ENCODE peak calls at places on chromosomes 16 and 17, in seven cellular contexts. O is mucosa of descending colon, T is Peyer's patch, D is prostate gland, I is DND-41, X is transverse colon, K is adrenal gland. S is an unnamed sample. For H3K9me3, the result is how much of the 10 kb centered on the place peaks cover.

GRCh38 chr17:40480501-40481003 is 20.9 kb downstream of the TNS4 start:
- DNase-seq in O (peak), T (peak), D (no peak), I (peak), X (peak), K (no peak), S (no peak)

GRCh38 chr16:84738255-84739038 is 38.6 kb downstream of the USP10 start:
- DNase-seq in O (peak), T (peak), D (peak), I (peak), X (peak), K (peak), S (peak)

GRCh38 chr16:4330277-4330882 is 14.5 kb downstream of the GLIS2 start:
- DNase-seq in O (peak), T (peak), D (peak), I (peak), X (peak), K (peak), S (peak)

GRCh38 chr16:85306071-85306792 is 194.0 kb upstream of the CIBAR2 start:
- DNase-seq in O (peak), T (peak), D (peak), I (peak), X (peak), K (peak), S (peak)

GRCh38 chr17:48625502-48626201 is 506 bp downstream of the HOXB9 start:
- DNase-seq in O (peak), T (no peak), D (peak), I (no peak), X (peak), K (no peak), S (no peak)

GRCh38 chr17:59001158-59001814 is 105.4 kb downstream of the TRIM37 start:
- DNase-seq in O (peak), T (peak), D (peak), I (no peak), X (peak), K (peak), S (no peak)

GRCh38 chr16:67862623-67863583 is 9.9 kb upstream of the EDC4 start:
- DNase-seq in O (no peak), T (no peak), D (no peak), I (no peak), X (no peak), K (peak), S (no peak)

GRCh38 chr17:80003969-80004368 is 31.7 kb downstream of the TBC1D16 start:
- DNase-seq in O (no peak), T (no peak), D (no peak), I (no peak), X (no peak), K (no peak), S (no peak)

GRCh38 chr17:48002920-48003685 is 32.2 kb downstream of the CDK5RAP3 start:
- DNase-seq in O (no peak), T (no peak), D (no peak), I (no peak), X (no peak), K (peak), S (no peak)

GRCh38 chr17:68847711-68848110 is 107.5 kb downstream of the ABCA8 start:
- DNase-seq in O (no peak), T (no peak), D (no peak), I (no peak), X (no peak), K (no peak), S (no peak)

GRCh38 chr17:57493625-57494024 is 237.3 kb downstream of the MSI2 start:
- DNase-seq in O (no peak), T (no peak), D (no peak), I (no peak), X (no peak), K (no peak), S (no peak)

GRCh38 chr16:67915831-67916723 is 15.6 kb downstream of the CTRL start:
- DNase-seq in O (peak), T (no peak), D (no peak), I (no peak), X (peak), K (no peak), S (no peak)

GRCh38 chr16:68786685-68787418 is 49.8 kb downstream of the CDH1 start:
- DNase-seq in O (no peak), T (no peak), D (peak), I (no peak), X (peak), K (no peak), S (no peak)

GRCh38 chr17:48722924-48723554 is at the start of gene PRAC2:
- DNase-seq in O (peak), T (no peak), D (peak), I (no peak), X (no peak), K (no peak), S (peak)

GRCh38 chr16:59635674-59636073 is 901.6 kb upstream of the GOT2 start:
- DNase-seq in O (no peak), T (no peak), D (no peak), I (no peak), X (no peak), K (no peak), S (no peak)

GRCh38 chr16:56606688-56607618 is 1.4 kb upstream of the MT2A start:
- DNase-seq in O (peak), T (peak), D (peak), I (no peak), X (peak), K (peak), S (peak)

GRCh38 chr16:53099318-53100130 is 44.7 kb downstream of the CHD9 start:
- DNase-seq in O (peak), T (peak), D (peak), I (peak), X (peak), K (peak), S (peak)

GRCh38 chr17:75518201-75518600 is 1.9 kb downstream of the TSEN54 start:
- DNase-seq in O (no peak), T (peak), D (no peak), I (peak), X (peak), K (no peak), S (no peak)

GRCh38 chr17:55391764-55392467 is 29.7 kb downstream of the MMD start:
- DNase-seq in O (no peak), T (no peak), D (no peak), I (no peak), X (no peak), K (no peak), S (no peak)

GRCh38 chr17:42181851-42182207 is 887 bp upstream of the KCNH4 start:
- DNase-seq in O (no peak), T (no peak), D (no peak), I (no peak), X (no peak), K (no peak), S (no peak)

GRCh38 chr16:58299757-58300349 is 5.0 kb upstream of the PRSS54 start:
- DNase-seq in O (peak), T (no peak), D (no peak), I (peak), X (peak), K (no peak), S (no peak)

GRCh38 chr16:72419638-72420037 is 247.7 kb upstream of the PMFBP1 start:
- DNase-seq in O (no peak), T (no peak), D (no peak), I (no peak), X (no peak), K (no peak), S (no peak)
- H3K9me3 ChIP-seq in O (under half), T (under half), D (under half), I (under half), X (under half), K (under half), S (under half)

DNA sequence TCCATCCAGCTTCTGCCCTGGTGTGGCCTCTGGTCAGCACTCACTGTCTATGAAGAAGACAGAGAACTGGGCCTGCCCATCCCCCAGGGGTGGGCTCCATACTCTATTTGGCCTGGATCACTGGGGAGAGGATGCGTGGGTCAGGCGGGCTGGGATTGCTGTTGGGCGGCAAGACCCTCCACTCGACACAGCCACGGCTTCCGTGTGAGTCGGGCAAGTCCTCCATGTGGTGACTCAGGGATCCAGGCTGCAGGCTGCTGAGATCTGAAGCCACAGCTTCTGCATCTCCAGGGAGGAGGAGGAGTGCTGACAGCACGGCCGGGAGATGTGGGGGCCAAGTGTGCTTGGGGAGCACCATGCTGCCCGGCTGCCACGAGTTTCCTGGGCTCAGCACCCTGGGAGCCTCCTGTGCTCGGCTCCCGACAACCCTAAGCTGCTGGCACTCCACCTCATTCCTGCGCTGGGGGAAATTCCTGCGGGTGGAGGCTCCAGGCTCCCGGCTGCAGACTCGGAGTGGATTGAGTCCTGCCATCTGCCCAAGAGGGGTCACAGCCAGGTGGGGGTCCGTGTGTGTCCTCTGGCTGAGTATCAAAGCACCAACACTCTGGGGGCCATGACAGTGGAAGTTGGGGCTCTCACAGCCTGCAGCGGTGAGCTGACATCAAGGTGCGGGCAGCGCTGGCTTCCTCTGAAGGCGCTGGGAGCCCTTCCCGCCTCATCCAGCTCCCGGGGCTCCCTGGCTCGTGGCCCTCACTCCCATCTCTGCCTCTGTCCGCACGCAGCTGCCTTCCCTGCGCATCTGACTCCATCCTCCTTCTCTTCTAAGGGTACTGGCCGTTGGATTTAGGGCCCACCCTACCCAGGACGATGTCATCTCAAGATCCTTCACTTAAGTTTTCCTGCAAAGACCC is 24.4 kb upstream of the CBFA2T3 start:
- DNase-seq in O (no peak), T (no peak), D (no peak), I (no peak), X (no peak), K (no peak), S (no peak)
- H3K9me3 ChIP-seq in O (under half), T (under half), D (under half), I (under half), X (under half), K (under half), S (under half)

DNA sequence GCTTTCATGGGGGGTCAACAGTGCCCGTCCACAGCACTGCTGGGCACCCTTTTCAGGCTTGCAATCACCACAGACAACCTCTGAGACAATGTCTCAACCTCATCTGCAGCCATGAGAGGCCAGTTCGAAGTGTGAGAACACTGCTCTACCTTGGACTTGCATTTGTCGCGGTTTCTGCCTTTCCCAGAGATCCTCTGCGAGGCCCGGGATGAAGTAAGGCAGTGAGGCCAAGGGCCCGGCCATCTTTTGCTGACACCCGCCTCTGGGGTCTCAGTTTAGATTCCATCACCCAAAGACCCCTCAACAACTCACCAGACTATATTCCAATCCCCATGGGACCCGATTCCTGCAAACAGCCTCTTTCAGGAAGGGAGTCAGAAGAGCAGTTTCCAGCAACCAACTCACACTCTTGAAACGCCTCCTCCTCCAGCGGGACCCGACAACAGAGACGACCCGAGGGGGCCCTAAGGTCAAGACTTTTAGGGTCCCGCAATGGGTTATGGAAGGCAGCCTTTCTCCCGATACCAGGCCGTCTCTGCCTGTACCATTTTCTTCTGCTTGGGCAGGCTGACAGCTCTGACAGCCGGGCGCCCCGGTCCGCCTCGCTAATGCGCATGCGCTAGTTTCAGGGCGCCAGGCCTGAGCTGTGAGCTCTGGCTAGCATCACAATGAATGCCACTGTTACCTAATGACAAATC is 576.0 kb downstream of the KCNJ18 start:
- DNase-seq in O (no peak), T (no peak), D (no peak), I (no peak), X (no peak), K (no peak), S (no peak)
- H3K9me3 ChIP-seq in O (half or more), T (under half), D (under half), I (under half), X (under half), K (under half), S (under half)

DNA sequence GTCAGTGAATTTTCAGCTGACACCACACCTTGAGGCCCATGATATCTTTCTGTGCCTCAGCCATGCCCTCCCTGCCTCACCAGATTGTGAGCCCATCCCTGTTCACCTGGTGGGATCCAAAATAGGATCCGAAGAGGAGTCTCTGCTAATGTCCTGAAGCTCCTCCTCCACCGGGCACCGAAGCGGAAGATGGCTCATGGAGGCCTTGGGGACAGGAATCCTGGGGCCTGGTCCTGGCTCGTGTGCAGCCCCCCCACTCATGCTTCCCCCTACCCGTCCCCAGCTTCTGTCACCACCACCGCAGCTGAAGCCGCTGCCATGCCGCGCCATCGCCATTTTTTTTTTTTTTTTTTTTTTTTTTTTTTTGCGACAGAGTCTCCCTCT is 1683.4 kb downstream of the TP53TG3F start:
- DNase-seq in O (no peak), T (no peak), D (no peak), I (no peak), X (no peak), K (no peak), S (no peak)
- H3K9me3 ChIP-seq in O (half or more), T (under half), D (under half), I (under half), X (under half), K (under half), S (under half)

GRCh38 chr16:35636831-35637230 is 2177.4 kb downstream of the TP53TG3F start:
- DNase-seq in O (no peak), T (no peak), D (no peak), I (peak), X (no peak), K (no peak), S (no peak)
- H3K9me3 ChIP-seq in O (half or more), T (under half), D (under half), I (under half), X (under half), K (under half), S (under half)

DNA sequence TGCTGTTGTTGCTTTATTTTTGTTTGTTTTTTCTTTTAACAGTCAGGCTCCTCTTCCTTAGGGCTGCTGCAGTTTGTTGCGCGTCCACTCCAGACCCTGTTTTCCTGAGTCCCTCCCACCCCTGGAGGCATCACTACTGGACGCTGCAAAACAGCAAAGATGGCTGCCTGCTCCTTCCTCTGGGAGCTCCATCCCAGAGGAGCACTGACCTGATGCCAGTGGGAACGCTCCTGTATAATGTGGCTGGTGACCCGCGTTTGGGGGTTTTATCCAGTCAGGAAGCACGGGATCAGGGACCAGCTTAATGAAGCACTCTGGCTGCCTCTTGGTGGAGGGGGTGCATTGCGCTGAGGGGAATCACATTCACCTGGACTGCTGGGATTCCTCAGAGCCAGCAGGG is 1005.6 kb downstream of the CDH8 start:
- DNase-seq in O (no peak), T (no peak), D (no peak), I (no peak), X (no peak), K (no peak), S (no peak)
- H3K9me3 ChIP-seq in O (under half), T (under half), D (under half), I (under half), X (under half), K (under half), S (under half)

DNA sequence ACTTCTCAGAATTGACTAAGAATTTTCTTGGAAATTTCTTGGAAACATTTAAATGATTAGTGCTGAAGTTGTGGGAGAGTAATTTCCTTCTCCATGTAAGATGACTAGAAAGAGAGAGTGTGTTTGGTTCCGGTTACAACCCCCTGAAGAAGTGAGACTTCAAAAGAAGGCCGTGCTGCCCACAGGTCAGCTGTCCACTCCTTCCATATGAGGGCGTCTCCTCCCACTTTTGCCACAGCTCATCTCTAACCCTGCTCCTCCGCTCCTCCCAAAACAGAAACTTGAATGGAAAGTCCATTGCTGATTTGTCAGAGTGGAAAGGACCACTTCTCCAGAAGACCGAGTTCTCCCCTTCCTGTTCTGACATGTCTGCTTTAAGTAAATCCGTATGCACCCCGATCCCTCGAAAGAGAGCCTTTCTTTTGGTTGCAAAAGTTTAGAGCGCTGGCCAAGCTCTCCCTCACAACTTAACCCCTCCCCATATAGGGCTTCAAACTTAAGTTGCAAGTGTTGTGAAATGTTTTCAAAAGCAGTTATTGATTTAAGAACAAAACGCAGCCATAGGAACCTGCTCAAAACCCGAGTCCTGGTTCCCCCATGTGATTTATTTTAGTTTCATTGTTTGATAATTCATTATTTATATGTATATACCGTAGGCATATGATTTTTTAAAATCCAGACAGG is 129.5 kb downstream of the SOCS1 start:
- DNase-seq in O (no peak), T (no peak), D (no peak), I (no peak), X (no peak), K (no peak), S (no peak)
- H3K9me3 ChIP-seq in O (under half), T (under half), D (under half), I (under half), X (under half), K (under half), S (under half)